ENCODE peak calls at places on chromosome 18, in five cellular contexts. One of them, this sample, is unnamed.

GRCh38 chr18:51068111-51068510 is 38.1 kb downstream of the SMAD4 start:
- DNase-seq in left ventricle myocardium inferior: no peak
- DNase-seq in foreskin fibroblast: peak
- DNase-seq in gastrocnemius medialis: no peak
- DNase-seq in prostate gland: no peak
- DNase-seq in this sample: no peak

GRCh38 chr18:78765142-78765541 is 214.5 kb upstream of the SALL3 start:
- DNase-seq in foreskin fibroblast: no peak
- DNase-seq in left ventricle myocardium inferior: no peak
- DNase-seq in gastrocnemius medialis: no peak
- DNase-seq in prostate gland: no peak
- DNase-seq in this sample: no peak

GRCh38 chr18:68662779-68663178 is 52.1 kb downstream of the TMX3 start:
- DNase-seq in foreskin fibroblast: no peak
- DNase-seq in prostate gland: no peak
- DNase-seq in left ventricle myocardium inferior: no peak
- DNase-seq in gastrocnemius medialis: no peak
- DNase-seq in this sample: no peak

GRCh38 chr18:80148316-80149199 is 39.5 kb downstream of the ADNP2 start:
- DNase-seq in gastrocnemius medialis: no peak
- DNase-seq in foreskin fibroblast: no peak
- DNase-seq in left ventricle myocardium inferior: no peak
- DNase-seq in prostate gland: peak
- DNase-seq in this sample: no peak

GRCh38 chr18:62715829-62716678 is 713 bp downstream of the PHLPP1 start:
- DNase-seq in foreskin fibroblast: peak
- DNase-seq in gastrocnemius medialis: peak
- DNase-seq in prostate gland: peak
- DNase-seq in left ventricle myocardium inferior: peak
- DNase-seq in this sample: peak

GRCh38 chr18:58042826-58043362 is 1.1 kb upstream of the NEDD4L start:
- DNase-seq in prostate gland: no peak
- DNase-seq in foreskin fibroblast: no peak
- DNase-seq in left ventricle myocardium inferior: no peak
- DNase-seq in gastrocnemius medialis: no peak
- DNase-seq in this sample: no peak

GRCh38 chr18:10419420-10420103 is 34.9 kb upstream of the APCDD1 start:
- DNase-seq in prostate gland: no peak
- DNase-seq in left ventricle myocardium inferior: no peak
- DNase-seq in gastrocnemius medialis: no peak
- DNase-seq in foreskin fibroblast: peak
- DNase-seq in this sample: no peak

GRCh38 chr18:68735498-68736343 is 20.8 kb upstream of the TMX3 start:
- DNase-seq in prostate gland: no peak
- DNase-seq in left ventricle myocardium inferior: no peak
- DNase-seq in gastrocnemius medialis: no peak
- DNase-seq in foreskin fibroblast: peak
- DNase-seq in this sample: no peak

GRCh38 chr18:76932026-76932819 is 109.9 kb downstream of the ZNF236 start:
- DNase-seq in foreskin fibroblast: peak
- DNase-seq in left ventricle myocardium inferior: peak
- DNase-seq in gastrocnemius medialis: peak
- DNase-seq in prostate gland: no peak
- DNase-seq in this sample: peak

GRCh38 chr18:21740724-21741510 is at the start of gene MIB1:
- DNase-seq in gastrocnemius medialis: no peak
- DNase-seq in left ventricle myocardium inferior: peak
- DNase-seq in prostate gland: peak
- DNase-seq in foreskin fibroblast: no peak
- DNase-seq in this sample: peak

GRCh38 chr18:61825386-61825785 is 67.4 kb downstream of the RNF152 start:
- DNase-seq in gastrocnemius medialis: no peak
- DNase-seq in foreskin fibroblast: peak
- DNase-seq in left ventricle myocardium inferior: no peak
- DNase-seq in prostate gland: no peak
- DNase-seq in this sample: no peak

GRCh38 chr18:10299686-10300085 is 154.7 kb upstream of the APCDD1 start:
- DNase-seq in prostate gland: no peak
- DNase-seq in foreskin fibroblast: no peak
- DNase-seq in left ventricle myocardium inferior: no peak
- DNase-seq in gastrocnemius medialis: no peak
- DNase-seq in this sample: no peak

GRCh38 chr18:42882146-42882545 is 233.3 kb downstream of the RIT2 start:
- DNase-seq in gastrocnemius medialis: no peak
- DNase-seq in prostate gland: no peak
- DNase-seq in left ventricle myocardium inferior: no peak
- DNase-seq in foreskin fibroblast: no peak
- DNase-seq in this sample: no peak

GRCh38 chr18:58862851-58863538 is 1.7 kb upstream of the ZNF532 start:
- DNase-seq in prostate gland: no peak
- DNase-seq in foreskin fibroblast: no peak
- DNase-seq in gastrocnemius medialis: no peak
- DNase-seq in left ventricle myocardium inferior: peak
- DNase-seq in this sample: peak

GRCh38 chr18:32545631-32546030 is 74.9 kb upstream of the GAREM1 start:
- DNase-seq in foreskin fibroblast: no peak
- DNase-seq in gastrocnemius medialis: no peak
- DNase-seq in prostate gland: no peak
- DNase-seq in left ventricle myocardium inferior: no peak
- DNase-seq in this sample: no peak

GRCh38 chr18:79887181-79888000 is 64.1 kb downstream of the SLC66A2 start:
- DNase-seq in prostate gland: no peak
- DNase-seq in gastrocnemius medialis: no peak
- DNase-seq in left ventricle myocardium inferior: no peak
- DNase-seq in foreskin fibroblast: no peak
- DNase-seq in this sample: no peak

GRCh38 chr18:76579301-76579695 is 84.3 kb upstream of the ZNF516 start:
- DNase-seq in gastrocnemius medialis: no peak
- DNase-seq in left ventricle myocardium inferior: no peak
- DNase-seq in prostate gland: no peak
- DNase-seq in foreskin fibroblast: no peak
- DNase-seq in this sample: no peak

GRCh38 chr18:32468147-32468845 is 2.4 kb downstream of the GAREM1 start:
- DNase-seq in left ventricle myocardium inferior: no peak
- DNase-seq in foreskin fibroblast: no peak
- DNase-seq in gastrocnemius medialis: no peak
- DNase-seq in prostate gland: no peak
- DNase-seq in this sample: no peak

GRCh38 chr18:35889677-35890076 is 82.8 kb upstream of the RMP24 start:
- DNase-seq in gastrocnemius medialis: no peak
- DNase-seq in left ventricle myocardium inferior: no peak
- DNase-seq in foreskin fibroblast: no peak
- DNase-seq in prostate gland: no peak
- DNase-seq in this sample: no peak

GRCh38 chr18:63307555-63308200 is 11.9 kb downstream of the BCL2 start:
- DNase-seq in prostate gland: no peak
- DNase-seq in gastrocnemius medialis: no peak
- DNase-seq in foreskin fibroblast: no peak
- DNase-seq in left ventricle myocardium inferior: no peak
- DNase-seq in this sample: no peak

GRCh38 chr18:76479351-76480238 is 15.4 kb downstream of the ZNF516 start:
- DNase-seq in gastrocnemius medialis: no peak
- DNase-seq in prostate gland: no peak
- DNase-seq in foreskin fibroblast: no peak
- DNase-seq in left ventricle myocardium inferior: no peak
- DNase-seq in this sample: no peak

GRCh38 chr18:69400976-69401474 is 337 bp downstream of the DOK6 start:
- DNase-seq in left ventricle myocardium inferior: peak
- DNase-seq in foreskin fibroblast: peak
- DNase-seq in gastrocnemius medialis: no peak
- DNase-seq in prostate gland: no peak
- DNase-seq in this sample: no peak

GRCh38 chr18:61854578-61854977 is 38.2 kb downstream of the RNF152 start:
- DNase-seq in gastrocnemius medialis: no peak
- DNase-seq in left ventricle myocardium inferior: no peak
- DNase-seq in foreskin fibroblast: no peak
- DNase-seq in prostate gland: no peak
- DNase-seq in this sample: no peak

GRCh38 chr18:5284808-5285207 is 10.7 kb downstream of the ZBTB14 start:
- DNase-seq in prostate gland: no peak
- DNase-seq in gastrocnemius medialis: no peak
- DNase-seq in left ventricle myocardium inferior: no peak
- DNase-seq in foreskin fibroblast: peak
- DNase-seq in this sample: no peak

GRCh38 chr18:5286525-5286924 is 9.0 kb downstream of the ZBTB14 start:
- DNase-seq in prostate gland: no peak
- DNase-seq in foreskin fibroblast: no peak
- DNase-seq in gastrocnemius medialis: no peak
- DNase-seq in left ventricle myocardium inferior: no peak
- DNase-seq in this sample: no peak

GRCh38 chr18:5282770-5283169 is 12.8 kb downstream of the ZBTB14 start:
- DNase-seq in gastrocnemius medialis: no peak
- DNase-seq in foreskin fibroblast: no peak
- DNase-seq in prostate gland: no peak
- DNase-seq in left ventricle myocardium inferior: no peak
- DNase-seq in this sample: no peak

GRCh38 chr18:5287854-5288253 is 7.7 kb downstream of the ZBTB14 start:
- DNase-seq in foreskin fibroblast: no peak
- DNase-seq in left ventricle myocardium inferior: no peak
- DNase-seq in gastrocnemius medialis: no peak
- DNase-seq in prostate gland: no peak
- DNase-seq in this sample: no peak

DNA sequence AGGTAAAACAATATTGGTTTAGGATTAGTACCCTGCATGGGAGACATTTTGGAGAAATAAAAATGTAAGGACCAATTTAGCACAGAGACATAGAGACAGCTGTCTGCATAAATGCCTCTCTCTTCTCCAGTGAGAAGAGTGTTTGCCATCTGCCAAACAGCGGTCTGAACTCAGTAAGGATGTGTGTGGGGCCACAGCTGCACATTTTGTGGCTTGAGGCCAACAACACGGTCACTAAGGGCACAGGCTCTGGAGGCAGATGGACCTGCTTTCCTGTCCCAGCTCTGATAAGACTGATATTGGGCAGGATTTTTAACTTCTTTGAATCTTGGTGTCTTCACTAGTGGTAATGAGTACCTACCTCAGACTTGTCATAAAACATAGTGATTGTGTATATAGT is 10.2 kb downstream of the ZBTB14 start:
- DNase-seq in prostate gland: no peak
- DNase-seq in gastrocnemius medialis: no peak
- DNase-seq in foreskin fibroblast: no peak
- DNase-seq in left ventricle myocardium inferior: no peak
- DNase-seq in this sample: no peak
- H3K4me3 ChIP-seq in prostate gland: no peak
- H3K4me3 ChIP-seq in gastrocnemius medialis: no peak
- H3K4me3 ChIP-seq in foreskin fibroblast: no peak
- H3K4me3 ChIP-seq in left ventricle myocardium inferior: no peak
- H3K4me3 ChIP-seq in this sample: no peak

DNA sequence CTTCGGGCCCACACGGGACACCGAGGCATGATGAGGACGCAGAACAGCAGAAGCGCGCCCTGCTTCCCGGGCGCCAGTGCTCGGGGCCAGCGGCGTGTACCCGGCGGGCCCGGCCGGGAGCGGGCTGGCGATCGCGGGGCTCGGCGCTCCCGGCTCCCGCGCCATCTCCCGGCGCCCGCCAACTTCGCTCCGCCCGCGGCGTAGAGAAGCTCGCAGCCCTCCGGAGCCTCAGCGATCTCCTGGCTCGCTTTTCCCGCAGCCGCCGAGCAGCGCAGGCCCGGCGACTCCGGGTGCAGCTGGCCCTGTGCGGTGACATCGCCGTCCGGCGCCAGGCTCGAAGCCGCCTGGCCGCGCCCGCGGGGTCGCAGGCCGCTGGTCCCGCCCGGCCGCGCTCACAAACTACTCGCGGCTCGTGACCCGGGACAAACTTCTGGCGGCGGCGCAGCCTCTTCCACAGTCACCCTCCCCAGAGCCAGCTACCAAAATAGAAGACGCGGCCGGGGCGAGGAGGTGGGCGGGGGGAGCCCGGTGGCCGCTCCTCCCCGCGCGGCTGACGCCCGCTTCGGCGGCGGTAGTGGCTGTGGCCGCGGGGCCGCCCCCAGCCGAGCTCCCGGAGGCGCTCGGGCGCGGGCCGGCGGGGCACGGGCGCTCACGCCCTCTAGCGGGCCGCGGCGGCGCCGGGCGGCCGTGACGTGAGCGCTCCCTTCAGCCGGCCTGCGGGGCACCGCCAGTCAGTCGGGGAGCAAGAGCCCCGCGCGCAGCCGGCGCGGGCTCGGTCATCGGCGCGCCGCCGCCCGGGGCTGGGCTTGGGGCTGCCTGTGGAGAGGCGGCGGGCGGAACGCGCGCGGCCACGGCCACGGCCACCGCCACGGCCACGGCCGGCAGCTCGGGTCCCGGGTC is at the start of gene PTPRM:
- DNase-seq in prostate gland: peak
- DNase-seq in gastrocnemius medialis: peak
- DNase-seq in left ventricle myocardium inferior: peak
- DNase-seq in foreskin fibroblast: peak
- DNase-seq in this sample: peak
- TF ChIP-seq CTCF in prostate gland: peak
- TF ChIP-seq CTCF in gastrocnemius medialis: peak
- TF ChIP-seq CTCF in left ventricle myocardium inferior: peak
- TF ChIP-seq CTCF in foreskin fibroblast: peak
- TF ChIP-seq CTCF in this sample: no peak

GRCh38 chr18:23861326-23861725 is 153.2 kb upstream of the TTC39C start:
- DNase-seq in left ventricle myocardium inferior: no peak
- DNase-seq in gastrocnemius medialis: no peak
- DNase-seq in prostate gland: no peak
- DNase-seq in foreskin fibroblast: no peak
- DNase-seq in this sample: no peak
- H3K4me3 ChIP-seq in left ventricle myocardium inferior: no peak
- H3K4me3 ChIP-seq in gastrocnemius medialis: no peak
- H3K4me3 ChIP-seq in prostate gland: no peak
- H3K4me3 ChIP-seq in foreskin fibroblast: no peak
- H3K4me3 ChIP-seq in this sample: no peak

GRCh38 chr18:4017479-4017878 is 437.6 kb downstream of the DLGAP1 start:
- DNase-seq in left ventricle myocardium inferior: no peak
- DNase-seq in prostate gland: no peak
- DNase-seq in foreskin fibroblast: no peak
- DNase-seq in gastrocnemius medialis: no peak
- DNase-seq in this sample: no peak
- TF ChIP-seq CTCF in left ventricle myocardium inferior: peak
- TF ChIP-seq CTCF in prostate gland: no peak
- TF ChIP-seq CTCF in foreskin fibroblast: peak
- TF ChIP-seq CTCF in gastrocnemius medialis: no peak
- TF ChIP-seq CTCF in this sample: no peak

GRCh38 chr18:46563317-46563716 is 93.7 kb downstream of the LOXHD1 start:
- DNase-seq in gastrocnemius medialis: no peak
- DNase-seq in foreskin fibroblast: no peak
- DNase-seq in prostate gland: no peak
- DNase-seq in left ventricle myocardium inferior: no peak
- DNase-seq in this sample: no peak

GRCh38 chr18:46560671-46561045 is 96.4 kb downstream of the LOXHD1 start:
- DNase-seq in left ventricle myocardium inferior: no peak
- DNase-seq in foreskin fibroblast: no peak
- DNase-seq in prostate gland: no peak
- DNase-seq in gastrocnemius medialis: no peak
- DNase-seq in this sample: no peak

GRCh38 chr18:46559296-46559695 is 97.7 kb downstream of the LOXHD1 start:
- DNase-seq in gastrocnemius medialis: no peak
- DNase-seq in prostate gland: no peak
- DNase-seq in foreskin fibroblast: no peak
- DNase-seq in left ventricle myocardium inferior: no peak
- DNase-seq in this sample: no peak

GRCh38 chr18:46562674-46563192 is 94.3 kb downstream of the LOXHD1 start:
- DNase-seq in prostate gland: no peak
- DNase-seq in left ventricle myocardium inferior: no peak
- DNase-seq in gastrocnemius medialis: no peak
- DNase-seq in foreskin fibroblast: no peak
- DNase-seq in this sample: no peak

GRCh38 chr18:46559946-46560670 is 96.9 kb downstream of the LOXHD1 start:
- DNase-seq in prostate gland: no peak
- DNase-seq in foreskin fibroblast: no peak
- DNase-seq in gastrocnemius medialis: no peak
- DNase-seq in left ventricle myocardium inferior: no peak
- DNase-seq in this sample: no peak
- H3K4me3 ChIP-seq in prostate gland: no peak
- H3K4me3 ChIP-seq in foreskin fibroblast: no peak
- H3K4me3 ChIP-seq in gastrocnemius medialis: no peak
- H3K4me3 ChIP-seq in left ventricle myocardium inferior: no peak
- H3K4me3 ChIP-seq in this sample: no peak